ENCODE peak calls at places on chromosomes 2 and 18, in five cellular contexts. H, V, L, U and Q are unnamed samples.

GRCh38 chr2:219851801-219852481 is 224.5 kb downstream of the SLC4A3 start:
- DNase-seq in H (no peak), U (no peak), V (no peak), L (peak; percentile 59), Q (peak; percentile 64)

GRCh38 chr2:32904711-32905110 is 42.0 kb upstream of the LTBP1 start:
- DNase-seq in H (no peak), V (no peak), L (no peak), U (no peak), Q (no peak)

GRCh38 chr2:126704434-126705165 is 48.6 kb downstream of the GYPC start:
- DNase-seq in H (no peak), U (no peak), V (no peak), L (no peak), Q (no peak)

GRCh38 chr2:54680397-54681032 is 42.9 kb upstream of the EML6 start:
- DNase-seq in U (no peak), V (peak; percentile 58), H (no peak), L (peak; percentile 68), Q (peak; percentile 62)

GRCh38 chr2:196607073-196607472 is 32.4 kb upstream of the CCDC150 start:
- DNase-seq in U (no peak), V (no peak), L (peak; percentile 21), H (no peak), Q (no peak)

GRCh38 chr2:59301466-59302402 is 1060.6 kb upstream of the FANCL start:
- DNase-seq in V (peak; percentile 16), L (peak; percentile 81), U (peak; percentile 21), H (peak; percentile 42), Q (peak; percentile 44)

GRCh38 chr2:101704046-101704466 is 6.5 kb downstream of the MAP4K4 start:
- DNase-seq in H (no peak), V (no peak), U (no peak), L (peak; percentile 88), Q (peak; percentile 26)

GRCh38 chr2:25521665-25522387 is 151.6 kb downstream of the DTNB start:
- DNase-seq in U (no peak), L (peak; percentile 81), H (peak; percentile 48), V (peak; percentile 33), Q (peak; percentile 81)

GRCh38 chr2:46701152-46701551 is 214.5 kb downstream of the MCFD2 start:
- DNase-seq in H (no peak), V (no peak), U (no peak), L (peak; percentile 79), Q (peak; percentile 74)

GRCh38 chr2:40343904-40344303 is 108.0 kb downstream of the SLC8A1 start:
- DNase-seq in V (no peak), L (peak; percentile 87), U (no peak), H (no peak), Q (peak; percentile 72)

GRCh38 chr2:115165529-115166109 is 723.2 kb downstream of the DPP10 start:
- DNase-seq in V (no peak), L (peak; percentile 62), H (peak; percentile 18), U (no peak), Q (peak; percentile 24)

GRCh38 chr2:124983595-124983994 is 958.5 kb downstream of the CNTNAP5 start:
- DNase-seq in U (no peak), H (no peak), L (peak; percentile 11), V (no peak), Q (peak; percentile 59)

GRCh38 chr2:106575955-106576354 is 88.8 kb downstream of the CD8B2 start:
- DNase-seq in H (peak; percentile 9), U (no peak), L (peak; percentile 67), V (no peak), Q (no peak)

GRCh38 chr2:118340103-118340502 is 251.8 kb downstream of the INSIG2 start:
- DNase-seq in L (no peak), H (no peak), U (no peak), V (no peak), Q (no peak)

GRCh38 chr2:101736861-101737291 is 39.4 kb downstream of the MAP4K4 start:
- DNase-seq in L (peak; percentile 91), H (no peak), U (no peak), V (no peak), Q (peak; percentile 92)

GRCh38 chr2:235234711-235235110 is 259.1 kb upstream of the AGAP1 start:
- DNase-seq in U (no peak), L (peak; percentile 78), H (no peak), V (no peak), Q (no peak)

GRCh38 chr2:198374375-198375072 is 570.1 kb downstream of the PLCL1 start:
- DNase-seq in L (peak; percentile 80), H (peak; percentile 44), V (peak; percentile 11), U (peak; percentile 71), Q (peak; percentile 68)

GRCh38 chr2:171798156-171798815 is 95.8 kb downstream of the SLC25A12 start:
- DNase-seq in H (no peak), U (no peak), L (peak; percentile 80), V (no peak), Q (peak; percentile 74)

GRCh38 chr2:144479659-144480058 is 40.3 kb downstream of the ZEB2 start:
- DNase-seq in L (no peak), V (no peak), U (no peak), H (no peak), Q (no peak)

GRCh38 chr18:75811156-75811555 is 383.7 kb upstream of the SMIM21 start:
- DNase-seq in L (no peak), V (no peak), U (no peak), H (peak; percentile 87), Q (no peak)

GRCh38 chr2:88808083-88808482 is 116.6 kb downstream of the RPIA start:
- DNase-seq in U (no peak), L (no peak), V (no peak), H (no peak), Q (no peak)

GRCh38 chr18:53817976-53818950 is 406.2 kb downstream of the MBD2 start:
- DNase-seq in H (no peak), L (peak; percentile 12), U (no peak), V (no peak), Q (no peak)

GRCh38 chr18:49174478-49174877 is 223.7 kb upstream of the SMAD7 start:
- DNase-seq in H (no peak), U (no peak), L (peak; percentile 98), V (no peak), Q (peak; percentile 61)

GRCh38 chr2:143700865-143701264 is 571.6 kb downstream of the ARHGAP15 start:
- DNase-seq in H (no peak), L (no peak), V (no peak), U (no peak), Q (no peak)

GRCh38 chr2:651961-652373 is 25.2 kb downstream of the TMEM18 start:
- DNase-seq in H (no peak), U (no peak), L (no peak), V (no peak), Q (no peak)

GRCh38 chr2:127632592-127633489 is 13.1 kb upstream of the GPR17 start:
- DNase-seq in H (no peak), U (no peak), L (no peak), V (peak; percentile 73), Q (no peak)

GRCh38 chr18:24632158-24632988 is 171.9 kb downstream of the HRH4 start:
- DNase-seq in V (no peak), U (no peak), L (no peak), H (peak; percentile 69), Q (no peak)

GRCh38 chr2:70670626-70671025 is 97.4 kb downstream of the ADD2 start:
- DNase-seq in U (no peak), V (no peak), H (no peak), L (no peak), Q (no peak)

GRCh38 chr2:14148186-14148585 is 484.3 kb upstream of the LRATD1 start:
- DNase-seq in H (no peak), L (no peak), U (no peak), V (no peak), Q (peak; percentile 68)

GRCh38 chr18:63402246-63403164 is 19.8 kb downstream of the VPS4B start:
- DNase-seq in L (no peak), U (no peak), V (no peak), H (no peak), Q (peak; percentile 32)

GRCh38 chr18:61549889-61550288 is 216.7 kb downstream of the CDH20 start:
- DNase-seq in U (no peak), H (no peak), L (no peak), V (no peak), Q (no peak)

GRCh38 chr2:138364554-138365162 is 136.9 kb upstream of the SPOPL start:
- DNase-seq in U (no peak), V (no peak), H (no peak), L (peak; percentile 68), Q (peak; percentile 15)

GRCh38 chr2:181892795-181893435 is 1.4 kb downstream of the ITPRID2 start:
- DNase-seq in U (no peak), H (no peak), V (no peak), L (peak; percentile 64), Q (peak; percentile 53)

GRCh38 chr2:134663451-134663850 is 55.3 kb downstream of the TMEM163 start:
- DNase-seq in V (no peak), H (no peak), L (no peak), U (no peak), Q (no peak)

GRCh38 chr18:32775628-32776027 is 2.8 kb upstream of the KLHL14 start:
- DNase-seq in U (no peak), V (no peak), H (no peak), L (no peak), Q (no peak)